ENCODE peak calls at places on chromosomes 1 and 21, in nine cellular contexts. One of them, this sample, is unnamed. For H3K9me3, the result is how much of the 10 kb centered on the place peaks cover.

GRCh38 chr1:52032785-52033131 is 852 bp downstream of the KTI12 start:
- DNase-seq in A549: peak
- DNase-seq in ovary: peak
- DNase-seq in tibial nerve: peak
- DNase-seq in stomach: peak
- DNase-seq in HepG2: peak
- DNase-seq in SK-N-SH: peak
- DNase-seq in transverse colon: peak
- DNase-seq in esophagus muscularis mucosa: no peak
- DNase-seq in this sample: peak

GRCh38 chr1:58439946-58440345 is 106.6 kb downstream of the OMA1 start:
- DNase-seq in A549: no peak
- DNase-seq in ovary: no peak
- DNase-seq in tibial nerve: no peak
- DNase-seq in stomach: no peak
- DNase-seq in HepG2: no peak
- DNase-seq in SK-N-SH: no peak
- DNase-seq in transverse colon: no peak
- DNase-seq in esophagus muscularis mucosa: no peak
- DNase-seq in this sample: no peak

GRCh38 chr1:201535046-201535777 is 3.7 kb upstream of the NAV1 start:
- DNase-seq in A549: no peak
- DNase-seq in ovary: no peak
- DNase-seq in tibial nerve: no peak
- DNase-seq in stomach: no peak
- DNase-seq in HepG2: no peak
- DNase-seq in SK-N-SH: no peak
- DNase-seq in transverse colon: no peak
- DNase-seq in esophagus muscularis mucosa: no peak
- DNase-seq in this sample: no peak

GRCh38 chr1:212470059-212470458 is 37.3 kb downstream of the NENF start:
- DNase-seq in A549: peak
- DNase-seq in ovary: peak
- DNase-seq in tibial nerve: peak
- DNase-seq in stomach: peak
- DNase-seq in HepG2: no peak
- DNase-seq in SK-N-SH: no peak
- DNase-seq in transverse colon: peak
- DNase-seq in esophagus muscularis mucosa: peak
- DNase-seq in this sample: peak

GRCh38 chr1:68384321-68384813 is 65.4 kb downstream of the RPE65 start:
- DNase-seq in A549: peak
- DNase-seq in ovary: no peak
- DNase-seq in tibial nerve: no peak
- DNase-seq in stomach: no peak
- DNase-seq in HepG2: peak
- DNase-seq in SK-N-SH: no peak
- DNase-seq in transverse colon: no peak
- DNase-seq in esophagus muscularis mucosa: no peak
- DNase-seq in this sample: no peak

GRCh38 chr21:16302851-16303282 is 573.1 kb downstream of the USP25 start:
- DNase-seq in A549: no peak
- DNase-seq in ovary: peak
- DNase-seq in tibial nerve: peak
- DNase-seq in stomach: no peak
- DNase-seq in HepG2: no peak
- DNase-seq in SK-N-SH: no peak
- DNase-seq in transverse colon: no peak
- DNase-seq in esophagus muscularis mucosa: no peak
- DNase-seq in this sample: peak

GRCh38 chr1:216913966-216914365 is 190.7 kb upstream of the ESRRG start:
- DNase-seq in A549: no peak
- DNase-seq in ovary: no peak
- DNase-seq in tibial nerve: no peak
- DNase-seq in stomach: no peak
- DNase-seq in HepG2: no peak
- DNase-seq in SK-N-SH: no peak
- DNase-seq in transverse colon: no peak
- DNase-seq in esophagus muscularis mucosa: no peak
- DNase-seq in this sample: no peak

GRCh38 chr1:20216574-20216973 is 30.3 kb upstream of the PLA2G2C start:
- DNase-seq in A549: no peak
- DNase-seq in ovary: no peak
- DNase-seq in tibial nerve: no peak
- DNase-seq in stomach: no peak
- DNase-seq in HepG2: peak
- DNase-seq in SK-N-SH: peak
- DNase-seq in transverse colon: peak
- DNase-seq in esophagus muscularis mucosa: no peak
- DNase-seq in this sample: no peak

GRCh38 chr1:159054427-159054826 is 22.1 kb downstream of the AIM2 start:
- DNase-seq in A549: no peak
- DNase-seq in ovary: no peak
- DNase-seq in tibial nerve: no peak
- DNase-seq in stomach: no peak
- DNase-seq in HepG2: no peak
- DNase-seq in SK-N-SH: no peak
- DNase-seq in transverse colon: no peak
- DNase-seq in esophagus muscularis mucosa: no peak
- DNase-seq in this sample: no peak

GRCh38 chr1:12339410-12339809 is 109.6 kb downstream of the VPS13D start:
- DNase-seq in A549: no peak
- DNase-seq in ovary: no peak
- DNase-seq in tibial nerve: no peak
- DNase-seq in stomach: no peak
- DNase-seq in HepG2: peak
- DNase-seq in SK-N-SH: peak
- DNase-seq in transverse colon: no peak
- DNase-seq in esophagus muscularis mucosa: no peak
- DNase-seq in this sample: no peak

GRCh38 chr1:9561429-9561828 is 22.2 kb downstream of the SLC25A33 start:
- DNase-seq in A549: no peak
- DNase-seq in ovary: no peak
- DNase-seq in tibial nerve: no peak
- DNase-seq in stomach: no peak
- DNase-seq in HepG2: no peak
- DNase-seq in SK-N-SH: peak
- DNase-seq in transverse colon: peak
- DNase-seq in esophagus muscularis mucosa: no peak
- DNase-seq in this sample: peak

GRCh38 chr1:25848531-25848930 is 10.7 kb downstream of the AUNIP start:
- DNase-seq in A549: no peak
- DNase-seq in ovary: no peak
- DNase-seq in tibial nerve: no peak
- DNase-seq in stomach: no peak
- DNase-seq in HepG2: no peak
- DNase-seq in SK-N-SH: no peak
- DNase-seq in transverse colon: no peak
- DNase-seq in esophagus muscularis mucosa: no peak
- DNase-seq in this sample: no peak

GRCh38 chr1:28329395-28330153 is 734 bp downstream of the MED18 start:
- DNase-seq in A549: no peak
- DNase-seq in ovary: peak
- DNase-seq in tibial nerve: peak
- DNase-seq in stomach: peak
- DNase-seq in HepG2: peak
- DNase-seq in SK-N-SH: peak
- DNase-seq in transverse colon: peak
- DNase-seq in esophagus muscularis mucosa: no peak
- DNase-seq in this sample: peak

GRCh38 chr1:162605225-162605927 is 26.9 kb upstream of the DDR2 start:
- DNase-seq in A549: no peak
- DNase-seq in ovary: no peak
- DNase-seq in tibial nerve: no peak
- DNase-seq in stomach: no peak
- DNase-seq in HepG2: no peak
- DNase-seq in SK-N-SH: no peak
- DNase-seq in transverse colon: no peak
- DNase-seq in esophagus muscularis mucosa: no peak
- DNase-seq in this sample: no peak

DNA sequence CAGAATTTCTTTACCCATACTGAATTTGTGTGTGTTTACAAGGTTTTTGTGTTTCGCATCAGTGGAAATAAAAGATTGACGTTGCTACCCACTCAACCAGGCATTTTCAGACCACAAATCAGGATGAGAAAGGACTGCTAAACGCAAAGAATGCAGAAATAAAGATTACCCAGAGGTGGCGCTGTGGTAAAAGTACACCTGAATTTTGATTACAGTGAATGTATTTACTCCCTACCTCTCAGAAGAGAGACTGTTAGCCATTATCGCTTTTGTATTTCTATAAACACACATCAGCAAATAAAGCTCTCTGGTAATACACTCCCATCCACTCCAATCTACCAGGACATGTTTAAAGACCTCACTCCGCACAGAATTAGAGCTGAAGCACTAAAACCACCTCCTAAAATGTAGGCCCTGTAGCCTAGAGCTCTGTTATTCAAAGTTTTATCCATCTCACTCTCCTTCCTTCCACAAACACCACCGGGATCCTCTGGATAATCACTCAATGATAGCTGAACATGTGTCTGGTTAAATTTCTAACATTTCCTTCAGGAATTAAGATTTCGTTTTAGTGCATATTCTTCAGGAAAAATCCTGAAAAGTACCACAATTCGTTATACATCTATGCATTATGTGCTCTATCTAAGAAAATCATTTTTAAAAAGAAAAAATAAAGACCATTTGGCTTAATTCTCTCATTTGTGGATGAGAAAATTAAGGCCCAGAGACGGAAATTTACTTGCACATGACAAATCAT is 2.5 kb upstream of the LMO4 start:
- DNase-seq in A549: peak
- DNase-seq in ovary: no peak
- DNase-seq in tibial nerve: peak
- DNase-seq in stomach: peak
- DNase-seq in HepG2: peak
- DNase-seq in SK-N-SH: peak
- DNase-seq in transverse colon: peak
- DNase-seq in esophagus muscularis mucosa: no peak
- DNase-seq in this sample: no peak
- TF ChIP-seq EP300 in A549: no peak
- TF ChIP-seq EP300 in ovary: no peak
- TF ChIP-seq EP300 in tibial nerve: no peak
- TF ChIP-seq EP300 in stomach: no peak
- TF ChIP-seq EP300 in HepG2: no peak
- TF ChIP-seq EP300 in SK-N-SH: no peak
- TF ChIP-seq EP300 in transverse colon: no peak
- TF ChIP-seq EP300 in esophagus muscularis mucosa: no peak
- TF ChIP-seq EP300 in this sample: no peak

GRCh38 chr1:116889417-116889816 is 20.3 kb upstream of the PTGFRN start:
- DNase-seq in A549: no peak
- DNase-seq in ovary: no peak
- DNase-seq in tibial nerve: no peak
- DNase-seq in stomach: no peak
- DNase-seq in HepG2: no peak
- DNase-seq in SK-N-SH: no peak
- DNase-seq in transverse colon: no peak
- DNase-seq in esophagus muscularis mucosa: no peak
- DNase-seq in this sample: no peak
- TF ChIP-seq CTCF in A549: no peak
- TF ChIP-seq CTCF in ovary: no peak
- TF ChIP-seq CTCF in tibial nerve: no peak
- TF ChIP-seq CTCF in stomach: no peak
- TF ChIP-seq CTCF in HepG2: no peak
- TF ChIP-seq CTCF in SK-N-SH: no peak
- TF ChIP-seq CTCF in transverse colon: no peak
- TF ChIP-seq CTCF in esophagus muscularis mucosa: no peak
- TF ChIP-seq CTCF in this sample: no peak

DNA sequence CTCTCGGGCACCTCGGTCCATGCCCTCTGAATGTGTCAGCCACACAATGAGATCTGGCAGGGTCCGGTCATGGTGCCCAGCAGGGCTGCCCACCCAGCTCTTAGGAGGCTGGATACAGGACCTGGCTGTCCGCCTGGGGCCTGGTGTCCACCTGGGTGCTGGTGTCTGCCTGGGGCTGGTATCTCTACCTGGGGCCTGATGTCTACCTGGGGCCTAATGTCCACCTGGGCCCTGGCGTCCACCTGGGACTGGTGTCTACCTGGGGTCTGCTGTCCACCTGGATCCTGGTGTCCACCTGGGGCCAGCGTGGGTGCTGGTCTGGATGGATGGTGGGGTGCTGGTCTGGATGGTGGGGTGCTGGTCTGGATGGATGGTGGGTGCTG is 45.1 kb upstream of the ACTRT2 start:
- DNase-seq in A549: no peak
- DNase-seq in ovary: no peak
- DNase-seq in tibial nerve: no peak
- DNase-seq in stomach: peak
- DNase-seq in HepG2: no peak
- DNase-seq in SK-N-SH: no peak
- DNase-seq in transverse colon: no peak
- DNase-seq in esophagus muscularis mucosa: no peak
- DNase-seq in this sample: peak
- H3K9me3 ChIP-seq in A549: under half
- H3K9me3 ChIP-seq in ovary: under half
- H3K9me3 ChIP-seq in tibial nerve: under half
- H3K9me3 ChIP-seq in stomach: under half
- H3K9me3 ChIP-seq in HepG2: under half
- H3K9me3 ChIP-seq in SK-N-SH: under half
- H3K9me3 ChIP-seq in transverse colon: under half
- H3K9me3 ChIP-seq in esophagus muscularis mucosa: under half
- H3K9me3 ChIP-seq in this sample: under half

GRCh38 chr1:30110826-30111225 is 612.6 kb downstream of the MATN1 start:
- DNase-seq in A549: no peak
- DNase-seq in ovary: no peak
- DNase-seq in tibial nerve: no peak
- DNase-seq in stomach: no peak
- DNase-seq in HepG2: no peak
- DNase-seq in SK-N-SH: no peak
- DNase-seq in transverse colon: no peak
- DNase-seq in esophagus muscularis mucosa: no peak
- DNase-seq in this sample: no peak

GRCh38 chr1:30106125-30106524 is 617.3 kb downstream of the MATN1 start:
- DNase-seq in A549: peak
- DNase-seq in ovary: no peak
- DNase-seq in tibial nerve: no peak
- DNase-seq in stomach: no peak
- DNase-seq in HepG2: peak
- DNase-seq in SK-N-SH: peak
- DNase-seq in transverse colon: peak
- DNase-seq in esophagus muscularis mucosa: no peak
- DNase-seq in this sample: no peak

GRCh38 chr1:30109853-30110252 is 613.5 kb downstream of the MATN1 start:
- DNase-seq in A549: no peak
- DNase-seq in ovary: peak
- DNase-seq in tibial nerve: no peak
- DNase-seq in stomach: no peak
- DNase-seq in HepG2: no peak
- DNase-seq in SK-N-SH: peak
- DNase-seq in transverse colon: no peak
- DNase-seq in esophagus muscularis mucosa: no peak
- DNase-seq in this sample: peak

DNA sequence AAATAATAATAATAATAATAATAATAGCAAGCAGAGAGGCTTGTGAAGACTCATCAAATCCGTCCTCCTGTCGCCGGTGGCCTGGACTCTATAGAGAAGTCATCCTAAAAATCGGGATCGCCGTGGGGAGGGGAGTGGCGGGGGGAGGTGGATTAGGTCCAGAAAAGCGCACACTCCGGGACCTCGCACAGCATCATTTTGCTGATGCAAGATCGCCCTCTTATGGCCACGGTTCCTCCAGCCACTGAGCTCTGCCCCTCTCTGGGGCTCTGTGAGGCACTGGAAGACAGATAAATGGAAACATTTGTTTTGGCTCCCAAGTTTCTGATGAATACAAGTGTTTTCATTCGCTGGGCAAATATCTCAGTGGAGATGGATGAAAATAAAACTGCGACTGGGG is 612.0 kb downstream of the MATN1 start:
- DNase-seq in A549: peak
- DNase-seq in ovary: peak
- DNase-seq in tibial nerve: peak
- DNase-seq in stomach: peak
- DNase-seq in HepG2: peak
- DNase-seq in SK-N-SH: peak
- DNase-seq in transverse colon: peak
- DNase-seq in esophagus muscularis mucosa: no peak
- DNase-seq in this sample: no peak
- TF ChIP-seq EP300 in A549: no peak
- TF ChIP-seq EP300 in ovary: no peak
- TF ChIP-seq EP300 in tibial nerve: no peak
- TF ChIP-seq EP300 in stomach: no peak
- TF ChIP-seq EP300 in HepG2: no peak
- TF ChIP-seq EP300 in SK-N-SH: no peak
- TF ChIP-seq EP300 in transverse colon: no peak
- TF ChIP-seq EP300 in esophagus muscularis mucosa: no peak
- TF ChIP-seq EP300 in this sample: no peak

This sample was measured in sigmoid colon.